ENCODE peak calls at places on chromosome 1, in four cellular contexts. W, L, F and T are unnamed samples. For H3K27me3, the result is how much of the 10 kb centered on the place peaks cover.

GRCh38 chr1:100494393-100495084 is 43.4 kb upstream of the GPR88 start:
- DNase-seq in W (no peak), L (no peak), F (no peak), T (peak)

GRCh38 chr1:103284270-103284669 is 175.9 kb upstream of the COL11A1 start:
- DNase-seq in W (no peak), L (no peak), F (no peak), T (no peak)

GRCh38 chr1:68600049-68600661 is 103.3 kb upstream of the DEPDC1 start:
- DNase-seq in W (no peak), L (no peak), F (no peak), T (no peak)

GRCh38 chr1:46220808-46221207 is 17.7 kb downstream of the LURAP1 start:
- DNase-seq in W (no peak), L (no peak), F (no peak), T (no peak)

GRCh38 chr1:60678802-60679201 is 403.6 kb upstream of the NFIA start:
- DNase-seq in W (no peak), L (no peak), F (no peak), T (no peak)

GRCh38 chr1:119946724-119947123 is 50.4 kb upstream of the ADAM30 start:
- DNase-seq in W (no peak), L (no peak), F (no peak), T (no peak)

GRCh38 chr1:1006305-1007159 is 6.6 kb upstream of the HES4 start:
- DNase-seq in W (no peak), L (peak), F (no peak), T (no peak)

GRCh38 chr1:178946416-178946815 is 75.5 kb upstream of the ANGPTL1 start:
- DNase-seq in W (no peak), L (no peak), F (no peak), T (no peak)

GRCh38 chr1:178341218-178341956 is 155.4 kb downstream of the CLEC20A start:
- DNase-seq in W (peak), L (peak), F (peak), T (peak)

GRCh38 chr1:82700476-82700875 is 899.7 kb downstream of the ADGRL2 start:
- DNase-seq in W (no peak), L (no peak), F (no peak), T (no peak)

GRCh38 chr1:18703041-18703621 is 72.5 kb downstream of the PAX7 start:
- DNase-seq in W (no peak), L (no peak), F (no peak), T (no peak)

GRCh38 chr1:203208181-203208580 is 21.3 kb downstream of the CHIT1 start:
- DNase-seq in W (no peak), L (no peak), F (no peak), T (no peak)

GRCh38 chr1:90714521-90714951 is 2.6 kb downstream of the BARHL2 start:
- DNase-seq in W (no peak), L (no peak), F (no peak), T (no peak)

GRCh38 chr1:91920001-91920400 is 29.2 kb upstream of the BRDT start:
- DNase-seq in W (no peak), L (no peak), F (no peak), T (no peak)

GRCh38 chr1:183241446-183241845 is 55.4 kb downstream of the LAMC2 start:
- DNase-seq in W (no peak), L (no peak), F (no peak), T (no peak)
- H3K27me3 ChIP-seq in W (under half), L (under half), F (under half), T (under half)

DNA sequence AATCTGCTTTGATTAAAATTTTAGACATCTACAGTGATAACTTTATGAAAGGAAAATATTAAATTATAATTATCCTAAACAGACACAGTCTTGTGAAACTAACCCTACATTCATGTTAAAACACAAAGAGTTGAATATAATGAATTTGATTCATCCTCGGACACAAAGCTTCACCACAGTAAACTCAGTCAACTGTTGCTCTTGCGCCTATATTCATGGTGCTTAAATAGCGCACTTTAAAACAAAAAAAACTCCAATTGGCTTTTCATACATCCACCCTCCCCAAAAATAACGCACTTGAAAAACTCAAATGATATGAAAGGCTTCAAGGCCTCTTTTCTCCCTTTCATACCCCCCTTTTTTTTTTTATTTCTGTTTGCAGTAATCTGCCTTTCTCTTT is 260.3 kb downstream of the FAF1 start:
- DNase-seq in W (no peak), L (no peak), F (no peak), T (no peak)
- H3K4me3 ChIP-seq in W (no peak), L (no peak), F (no peak), T (no peak)

DNA sequence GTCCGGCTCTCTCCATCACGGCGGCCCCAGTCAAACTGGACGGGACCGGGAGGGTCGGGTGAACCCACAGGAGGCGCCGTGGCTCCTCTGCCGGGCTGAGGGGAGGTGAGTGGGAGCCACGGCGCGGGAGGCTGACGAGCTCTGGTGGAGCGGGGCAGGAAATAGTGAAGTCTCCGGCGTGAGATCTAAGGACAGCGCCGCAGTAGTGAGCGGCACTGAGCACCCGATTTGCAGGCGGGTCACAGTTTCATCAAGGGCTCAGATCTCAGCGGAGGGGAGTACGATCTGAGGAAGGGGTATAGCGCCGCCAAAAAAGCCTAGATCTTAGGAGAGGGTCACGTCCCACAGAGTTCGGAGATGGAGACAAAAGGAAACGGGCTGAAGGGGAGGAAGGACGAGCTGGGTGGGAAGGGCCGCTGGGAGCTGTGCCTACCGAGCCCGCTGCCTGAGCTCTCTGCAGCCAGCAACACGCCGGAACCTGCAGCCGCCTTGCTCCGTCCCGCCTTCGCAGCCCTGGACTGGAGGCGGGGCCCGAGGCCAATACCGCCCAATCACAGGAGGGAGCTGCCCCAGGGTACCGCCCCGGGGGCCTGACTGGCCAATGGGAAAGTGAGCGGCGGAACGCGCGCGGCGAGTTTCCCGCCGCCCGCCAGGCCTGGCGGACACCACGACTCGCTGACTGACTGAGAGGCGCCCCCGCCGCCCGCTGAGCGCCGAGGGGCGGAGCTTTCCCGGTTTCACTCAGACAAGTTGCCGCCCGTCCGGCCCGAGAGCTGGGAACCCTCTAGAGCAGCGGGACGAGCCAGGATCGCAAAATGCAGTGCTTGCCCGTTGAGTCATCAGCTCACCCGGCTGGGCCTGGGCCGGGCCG is 1.9 kb downstream of the SFN start:
- DNase-seq in W (peak), L (peak), F (peak), T (peak)
- TF ChIP-seq CTCF in W (no peak), L (peak), F (no peak), T (no peak)

DNA sequence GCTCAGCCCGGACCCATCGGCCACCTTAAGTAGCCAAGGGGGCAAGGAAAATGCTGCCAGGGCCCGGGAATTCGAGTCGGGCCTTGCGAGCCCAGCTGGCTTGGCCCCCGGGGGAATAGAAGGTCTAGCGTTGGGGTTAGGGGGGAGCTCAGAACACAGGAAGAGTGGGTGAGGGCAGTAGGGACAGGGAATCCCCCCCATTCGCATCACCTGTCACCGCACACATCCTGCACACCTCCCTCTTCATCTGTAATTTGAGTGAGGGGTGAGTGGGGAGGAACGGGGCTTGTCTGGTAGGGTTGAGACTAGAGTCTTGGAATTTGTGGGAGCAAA is 366 bp upstream of the PLXNA2 start:
- DNase-seq in W (no peak), L (no peak), F (no peak), T (no peak)
- H3K27me3 ChIP-seq in W (under half), L (under half), F (under half), T (under half)